ENCODE peak calls at places on chromosomes 5 and 9, in eight cellular contexts. I is AG04450; X is stimulated activated CD8-positive, alpha-beta memory T cell treated with anti-CD3 and anti-CD28 coated beads, Interleukin-7, amount 100 ng/mL, for 24 hours; J is EH; D is IMR-90; W is heart left ventricle; G is psoas muscle; O is mesenteric fat pad. B is an unnamed sample.

GRCh38 chr9:131481441-131482342 is 21.0 kb upstream of the POMT1 start:
- DNase-seq in I (no peak), W (no peak), D (no peak), X (no peak), G (no peak), J (no peak), O (no peak), B (no peak)

GRCh38 chr9:127976943-127977871 is 3.6 kb downstream of the EEIG1 start:
- DNase-seq in O (no peak), W (peak), J (no peak), X (no peak), I (no peak), G (no peak), D (no peak), B (no peak)

GRCh38 chr9:421896-422295 is 207.2 kb downstream of the DOCK8 start:
- DNase-seq in X (no peak), O (no peak), I (no peak), J (no peak), W (no peak), D (no peak), G (no peak), B (no peak)

GRCh38 chr9:37943329-37944265 is 39.7 kb upstream of the SLC25A51 start:
- DNase-seq in J (peak), X (no peak), I (peak), W (peak), O (no peak), D (peak), G (peak), B (no peak)

GRCh38 chr5:10719965-10720364 is 41.1 kb downstream of the DAP start:
- DNase-seq in W (no peak), I (peak), O (no peak), D (peak), X (no peak), G (no peak), J (peak), B (no peak)

GRCh38 chr5:41924526-41924871 is 582 bp upstream of the FBXO4 start:
- DNase-seq in X (no peak), G (no peak), O (no peak), D (no peak), W (no peak), I (no peak), J (no peak), B (no peak)

GRCh38 chr9:90822866-90823265 is 21.2 kb downstream of the SYK start:
- DNase-seq in W (no peak), D (no peak), X (no peak), O (no peak), I (no peak), J (no peak), G (no peak), B (no peak)

GRCh38 chr5:124057815-124058231 is 545.8 kb downstream of the CSNK1G3 start:
- DNase-seq in W (no peak), D (no peak), G (no peak), X (no peak), J (no peak), I (no peak), O (no peak), B (no peak)

GRCh38 chr5:123460296-123460729 is 37.1 kb upstream of the CEP120 start:
- DNase-seq in G (no peak), W (no peak), X (no peak), I (no peak), D (peak), O (no peak), J (no peak), B (no peak)

GRCh38 chr5:59107692-59108091 is 524.8 kb downstream of the RAB3C start:
- DNase-seq in O (no peak), J (no peak), I (no peak), X (no peak), G (no peak), W (no peak), D (no peak), B (no peak)

GRCh38 chr5:144979516-144980264 is 809.0 kb downstream of the KCTD16 start:
- DNase-seq in O (no peak), X (no peak), G (no peak), D (no peak), J (peak), I (no peak), W (no peak), B (no peak)

GRCh38 chr5:150596826-150597225 is 43.6 kb upstream of the SYNPO start:
- DNase-seq in O (no peak), I (no peak), J (no peak), W (no peak), D (no peak), G (no peak), X (no peak), B (no peak)

GRCh38 chr5:159969966-159970365 is 39.0 kb upstream of the TTC1 start:
- DNase-seq in G (no peak), O (no peak), W (no peak), X (no peak), J (no peak), D (no peak), I (no peak), B (no peak)